ENCODE peak calls at places on chromosomes 5 and 9, in eight cellular contexts. K, J, Z, W, R, C, O and V are unnamed samples.

GRCh38 chr9:129822825-129823162 is 1.1 kb downstream of the TOR1A start:
- DNase-seq in K (no peak), J (no peak), Z (no peak), W (no peak), R (no peak), C (no peak), O (no peak), V (no peak)

GRCh38 chr9:130417602-130418001 is 27.2 kb upstream of the ASS1 start:
- DNase-seq in K (no peak), J (no peak), Z (no peak), W (no peak), R (no peak), C (no peak), O (no peak), V (no peak)

GRCh38 chr5:124025306-124025705 is 513.3 kb downstream of the CSNK1G3 start:
- DNase-seq in K (no peak), J (no peak), Z (no peak), W (no peak), R (no peak), C (no peak), O (no peak), V (no peak)

GRCh38 chr9:38127271-38127839 is 58.3 kb upstream of the SHB start:
- DNase-seq in K (no peak), J (peak), Z (no peak), W (no peak), R (no peak), C (no peak), O (no peak), V (no peak)

GRCh38 chr9:26809795-26810194 is 82.8 kb downstream of the CAAP1 start:
- DNase-seq in K (no peak), J (no peak), Z (no peak), W (no peak), R (no peak), C (no peak), O (no peak), V (no peak)

GRCh38 chr5:59356813-59357381 is 536.6 kb downstream of the PDE4D start:
- DNase-seq in K (no peak), J (no peak), Z (no peak), W (no peak), R (peak), C (no peak), O (no peak), V (no peak)

GRCh38 chr5:173789031-173789920 is 98.9 kb upstream of the CPEB4 start:
- DNase-seq in K (no peak), J (no peak), Z (no peak), W (no peak), R (no peak), C (no peak), O (peak), V (no peak)

GRCh38 chr9:128101690-128102089 is 25.8 kb downstream of the PTGES2 start:
- DNase-seq in K (no peak), J (no peak), Z (no peak), W (no peak), R (no peak), C (no peak), O (no peak), V (no peak)

GRCh38 chr5:123610665-123611406 is 98.9 kb downstream of the CSNK1G3 start:
- DNase-seq in K (peak), J (peak), Z (peak), W (no peak), R (peak), C (peak), O (peak), V (no peak)

GRCh38 chr5:38193015-38193581 is 65.3 kb upstream of the EGFLAM start:
- DNase-seq in K (peak), J (peak), Z (peak), W (peak), R (peak), C (peak), O (peak), V (peak)